ENCODE peak calls at places on chromosomes 16 and 17, in nine cellular contexts. T is left ventricle myocardium inferior, N is mucosa of descending colon, P is GM13977, M is chondrocyte, A is fibroblast of the aortic adventitia, E is neural crest cell, F is AG09309, O is nephron progenitor cell. J is an unnamed sample.

GRCh38 chr16:4693956-4694663 is 748 bp downstream of the NUDT16L1 start:
- DNase-seq in E (no peak), A (peak), T (peak), N (peak), F (peak), M (no peak), P (peak), O (peak), J (no peak)

GRCh38 chr16:88308441-88309173 is 74.2 kb upstream of the ZNF469 start:
- DNase-seq in O (no peak), P (no peak), E (no peak), M (peak), A (no peak), F (no peak), N (no peak), T (peak), J (no peak)

GRCh38 chr17:8611671-8612298 is 18.7 kb downstream of the MYH10 start:
- DNase-seq in O (no peak), N (no peak), P (no peak), E (no peak), M (no peak), T (no peak), A (peak), F (peak), J (no peak)

GRCh38 chr17:73765824-73766563 is 121.7 kb upstream of the SDK2 start:
- DNase-seq in N (no peak), P (no peak), O (no peak), T (peak), M (no peak), F (no peak), E (no peak), A (no peak), J (no peak)

GRCh38 chr16:72561-73537 is at the start of gene RHBDF1:
- DNase-seq in A (peak), N (peak), O (peak), P (no peak), T (peak), F (no peak), M (no peak), E (peak), J (no peak)

GRCh38 chr17:80346498-80347275 is 68.3 kb upstream of the ENDOV start:
- DNase-seq in N (no peak), A (no peak), T (no peak), E (no peak), M (peak), F (no peak), P (no peak), O (no peak), J (peak)

GRCh38 chr17:4533522-4534502 is 21.4 kb downstream of the MYBBP1A start:
- DNase-seq in M (no peak), A (no peak), F (no peak), E (peak), O (no peak), N (no peak), P (no peak), T (peak), J (no peak)

GRCh38 chr16:87854053-87854906 is 15.0 kb downstream of the SLC7A5 start:
- DNase-seq in F (no peak), O (no peak), A (no peak), T (no peak), P (no peak), M (no peak), N (no peak), E (no peak), J (no peak)

GRCh38 chr16:85751665-85752501 is 987 bp upstream of the C16orf74 start:
- DNase-seq in M (no peak), N (no peak), F (no peak), E (no peak), O (no peak), T (no peak), A (no peak), P (no peak), J (no peak)

GRCh38 chr17:14579716-14580115 is 278.8 kb downstream of the HS3ST3B1 start:
- DNase-seq in P (no peak), M (no peak), T (no peak), F (no peak), A (no peak), O (no peak), E (no peak), N (no peak), J (no peak)

GRCh38 chr16:54355251-54355650 is 68.7 kb upstream of the IRX3 start:
- DNase-seq in M (no peak), F (no peak), O (no peak), T (no peak), A (peak), P (no peak), E (no peak), N (no peak), J (no peak)

GRCh38 chr16:53754938-53755910 is 51.3 kb downstream of the FTO start:
- DNase-seq in P (no peak), M (no peak), N (peak), A (peak), O (no peak), F (no peak), E (no peak), T (no peak), J (no peak)

GRCh38 chr17:41625602-41626001 is 1.2 kb upstream of the KRT17 start:
- DNase-seq in O (no peak), N (no peak), A (no peak), T (no peak), F (no peak), M (peak), E (no peak), P (no peak), J (no peak)

GRCh38 chr17:31700973-31701372 is 158.1 kb downstream of the COPRS start:
- DNase-seq in E (no peak), P (no peak), M (no peak), A (no peak), F (no peak), O (no peak), N (no peak), T (no peak), J (no peak)

GRCh38 chr16:351804-352520 is 561 bp downstream of the AXIN1 start:
- DNase-seq in N (peak), O (peak), M (no peak), F (no peak), P (peak), T (peak), A (peak), E (no peak), J (no peak)

GRCh38 chr16:55506083-55506482 is 2.8 kb upstream of the LPCAT2 start:
- DNase-seq in E (no peak), F (no peak), A (no peak), M (no peak), N (no peak), T (no peak), O (no peak), P (peak), J (no peak)

GRCh38 chr17:2230877-2231276 is 72.7 kb downstream of the SMG6 start:
- DNase-seq in O (no peak), T (no peak), P (no peak), M (no peak), E (no peak), A (no peak), F (no peak), N (no peak), J (no peak)

GRCh38 chr17:43766413-43767052 is 7.9 kb upstream of the SOST start:
- DNase-seq in M (no peak), P (no peak), O (peak), A (peak), T (peak), F (no peak), N (peak), E (peak), J (peak)

GRCh38 chr17:69357701-69358100 is 30.8 kb upstream of the ABCA5 start:
- DNase-seq in M (no peak), A (no peak), T (no peak), O (no peak), F (no peak), E (no peak), P (no peak), N (no peak), J (no peak)

GRCh38 chr16:14291941-14292825 is 221.1 kb downstream of the MRTFB start:
- DNase-seq in F (no peak), N (no peak), O (no peak), M (no peak), E (no peak), P (peak), A (no peak), T (no peak), J (no peak)

GRCh38 chr17:61065263-61065773 is 334.3 kb upstream of the TBX2 start:
- DNase-seq in P (peak), M (no peak), E (no peak), A (peak), F (no peak), T (no peak), O (no peak), N (no peak), J (no peak)

GRCh38 chr17:1752425-1752941 is 9.4 kb upstream of the SERPINF1 start:
- DNase-seq in A (no peak), T (no peak), E (no peak), O (no peak), P (no peak), N (peak), M (no peak), F (no peak), J (peak)

GRCh38 chr17:69179227-69179952 is 37.7 kb upstream of the ABCA6 start:
- DNase-seq in T (no peak), N (no peak), A (peak), F (peak), M (no peak), E (no peak), P (no peak), O (no peak), J (no peak)

GRCh38 chr16:29321000-29321393 is 85.5 kb downstream of the NPIPB11 start:
- DNase-seq in O (no peak), T (no peak), A (no peak), M (no peak), N (no peak), E (no peak), P (no peak), F (no peak), J (no peak)

GRCh38 chr16:57422026-57422944 is 17.7 kb downstream of the CCL17 start:
- DNase-seq in A (peak), O (peak), T (no peak), P (no peak), N (peak), F (no peak), E (peak), M (no peak), J (no peak)

GRCh38 chr16:79839851-79840321 is 239.3 kb upstream of the MAF start:
- DNase-seq in P (no peak), M (no peak), E (no peak), F (no peak), N (no peak), O (no peak), T (peak), A (no peak), J (no peak)

GRCh38 chr16:78987676-78988075 is 612.9 kb downstream of the MAF start:
- DNase-seq in P (no peak), O (no peak), N (no peak), T (no peak), M (no peak), A (no peak), E (no peak), F (no peak), J (no peak)

GRCh38 chr17:57051886-57052342 is 33.1 kb upstream of the AKAP1 start:
- DNase-seq in A (no peak), M (no peak), N (no peak), T (no peak), P (no peak), O (no peak), E (no peak), F (no peak), J (no peak)

GRCh38 chr16:86522639-86523038 is 12.3 kb downstream of the FOXF1 start:
- DNase-seq in T (no peak), E (no peak), A (no peak), O (no peak), N (no peak), M (peak), F (no peak), P (no peak), J (no peak)

GRCh38 chr17:77346765-77347164 is 206.0 kb downstream of the SEC14L1 start:
- DNase-seq in N (no peak), M (no peak), E (no peak), P (no peak), A (no peak), T (no peak), O (no peak), F (no peak), J (peak)

GRCh38 chr17:13600475-13601316 is 1.0 kb downstream of the HS3ST3A1 start:
- DNase-seq in E (peak), A (no peak), O (peak), M (no peak), P (no peak), F (no peak), N (no peak), T (no peak), J (no peak)

GRCh38 chr16:21628772-21629171 is 23.6 kb downstream of the IGSF6 start:
- DNase-seq in T (no peak), M (no peak), A (peak), N (no peak), E (no peak), P (no peak), O (no peak), F (no peak), J (no peak)

GRCh38 chr16:28495098-28495793 is 803 bp downstream of the APOBR start:
- DNase-seq in M (no peak), A (no peak), T (no peak), O (no peak), N (peak), P (peak), E (no peak), F (no peak), J (no peak)

GRCh38 chr17:72118588-72119279 is 2.1 kb upstream of the SOX9 start:
- DNase-seq in M (no peak), F (no peak), E (peak), N (peak), A (peak), T (peak), P (peak), O (peak), J (no peak)

GRCh38 chr17:35896011-35896587 is 15.9 kb upstream of the CCL5 start:
- DNase-seq in N (peak), A (no peak), T (no peak), E (no peak), P (peak), M (no peak), O (no peak), F (no peak), J (no peak)

GRCh38 chr17:42685831-42686230 is 3.5 kb downstream of the CNTNAP1 start:
- DNase-seq in M (no peak), P (no peak), F (no peak), E (no peak), T (no peak), A (no peak), O (no peak), N (no peak), J (no peak)
- TF ChIP-seq CTCF in M (no peak), P (no peak), F (no peak), E (no peak), T (no peak), A (no peak), O (no peak), N (no peak), J (no peak)

DNA sequence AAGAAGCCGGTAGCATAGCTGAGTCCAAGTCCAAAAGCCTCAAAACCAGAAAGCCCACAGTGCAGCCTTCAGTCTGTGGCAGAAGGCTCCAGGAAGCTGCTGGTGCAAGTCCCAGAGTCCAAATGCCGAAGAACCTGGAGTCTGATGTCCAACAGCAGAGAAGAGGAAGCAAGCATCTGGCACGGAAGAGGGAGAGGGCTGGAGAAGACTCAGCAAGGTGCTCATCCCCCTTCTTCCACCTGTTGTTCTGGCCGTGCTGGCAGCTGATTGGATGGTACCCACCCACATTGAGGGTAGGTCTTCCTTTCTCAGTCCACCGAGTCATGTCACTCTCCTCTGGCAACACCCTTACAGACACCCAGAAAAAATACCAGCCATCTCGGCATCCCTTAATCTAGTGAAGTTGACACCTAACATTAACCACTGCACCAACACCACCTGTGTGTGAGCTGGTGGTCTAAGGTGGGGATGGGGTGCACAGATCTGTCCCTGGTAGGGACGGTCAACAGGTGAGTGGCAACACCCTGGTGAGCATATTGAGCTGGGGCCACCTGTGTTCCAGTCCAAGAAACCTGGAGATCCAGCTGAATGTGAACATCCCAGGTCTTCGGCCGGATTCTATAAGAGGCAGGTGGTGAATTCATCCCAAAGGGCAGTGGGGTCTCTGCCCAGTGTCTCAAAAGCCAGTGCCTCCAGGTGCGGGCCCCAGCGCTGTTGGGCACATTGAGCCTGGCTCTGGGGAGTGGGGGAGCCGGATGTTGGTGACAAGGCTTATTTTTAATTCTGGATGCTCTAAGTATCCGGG is 9.8 kb downstream of the MIEF2 start:
- DNase-seq in M (no peak), P (no peak), A (no peak), O (no peak), F (no peak), T (no peak), E (no peak), N (no peak), J (no peak)
- TF ChIP-seq CTCF in M (no peak), P (no peak), A (no peak), O (no peak), F (no peak), T (no peak), E (no peak), N (no peak), J (no peak)

DNA sequence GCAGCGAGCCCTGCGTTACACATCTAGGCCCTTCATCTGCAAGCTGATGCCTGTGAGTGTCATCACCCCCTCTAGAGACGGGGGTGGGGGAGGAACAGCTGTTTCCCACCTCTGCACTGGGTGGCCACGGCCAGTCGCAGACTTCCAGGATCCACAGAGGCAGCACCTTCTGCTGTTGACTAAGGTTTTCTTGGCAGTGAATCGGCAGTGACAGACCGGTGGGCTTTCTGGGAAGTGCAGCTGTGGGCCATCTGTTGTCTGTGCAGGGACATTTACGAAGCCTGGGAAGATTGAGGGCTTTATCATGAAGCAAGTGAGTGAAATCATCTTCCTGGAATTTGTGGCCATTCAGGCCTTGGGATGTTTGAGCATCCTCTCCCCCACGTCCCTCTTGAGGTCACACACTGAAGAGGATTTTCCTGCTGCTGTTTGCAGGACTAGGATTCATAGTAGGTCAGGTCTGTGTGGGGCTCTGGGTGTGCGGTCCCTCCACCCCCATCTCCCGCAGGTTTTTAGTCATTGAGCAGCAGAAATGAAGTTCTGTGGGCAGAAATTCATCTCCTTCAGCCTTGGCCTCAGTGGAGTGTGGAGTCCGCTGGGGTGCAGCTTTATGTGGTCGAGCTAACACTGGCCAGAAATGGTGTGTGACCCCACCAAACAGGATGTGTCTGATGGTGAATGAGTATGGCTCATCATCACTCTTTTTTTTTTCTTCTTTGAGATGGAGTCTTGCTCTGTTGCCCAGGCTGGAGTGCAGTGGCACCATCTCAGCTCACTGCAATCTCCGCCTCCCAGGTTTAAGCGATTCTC is 12.0 kb downstream of the PGS1 start:
- DNase-seq in M (no peak), A (peak), P (no peak), T (no peak), O (no peak), F (peak), N (peak), E (no peak), J (no peak)
- TF ChIP-seq CTCF in M (peak), A (peak), P (no peak), T (no peak), O (no peak), F (peak), N (no peak), E (no peak), J (no peak)

GRCh38 chr17:50573866-50574571 is 13.5 kb downstream of the CACNA1G start:
- DNase-seq in O (no peak), E (no peak), N (no peak), A (no peak), F (no peak), M (no peak), P (no peak), T (no peak), J (no peak)

GRCh38 chr17:50576864-50577263 is 16.3 kb downstream of the CACNA1G start:
- DNase-seq in N (no peak), T (no peak), O (no peak), A (no peak), P (no peak), E (no peak), F (no peak), M (no peak), J (no peak)

GRCh38 chr17:50577451-50577954 is 17.0 kb downstream of the CACNA1G start:
- DNase-seq in O (no peak), N (no peak), T (no peak), P (no peak), A (no peak), M (no peak), F (no peak), E (no peak), J (no peak)

GRCh38 chr17:50578173-50578572 is 17.7 kb downstream of the CACNA1G start:
- DNase-seq in O (no peak), M (no peak), F (no peak), E (no peak), P (no peak), T (no peak), A (no peak), N (no peak), J (no peak)

GRCh38 chr17:50575581-50576210 is 15.2 kb downstream of the CACNA1G start:
- DNase-seq in N (no peak), O (no peak), E (no peak), M (no peak), F (no peak), T (no peak), A (no peak), P (no peak), J (no peak)
- TF ChIP-seq CTCF in N (no peak), O (no peak), E (no peak), M (no peak), F (peak), T (no peak), A (no peak), P (peak), J (no peak)

GRCh38 chr17:39872700-39873099 is 4.7 kb downstream of the ZPBP2 start:
- DNase-seq in O (no peak), P (no peak), N (no peak), E (no peak), A (no peak), F (peak), T (no peak), M (no peak), J (no peak)
- TF ChIP-seq CTCF in O (no peak), P (peak), N (no peak), E (no peak), A (no peak), F (peak), T (peak), M (no peak), J (no peak)